ENCODE peak calls at places on chromosome 3, in five cellular contexts. S is CD8-positive, alpha-beta T cell; J is ACHN; E is amniotic stem cell; Q is dermis blood vessel endothelial cell. F is an unnamed sample.

GRCh38 chr3:132394334-132394733 is 23.0 kb upstream of the DNAJC13 start:
- DNase-seq in J (no peak), E (no peak), S (no peak), Q (peak), F (no peak)

GRCh38 chr3:133756716-133757694 is 10.8 kb downstream of the TF start:
- DNase-seq in Q (no peak), J (no peak), E (no peak), S (no peak), F (no peak)

GRCh38 chr3:182889948-182890629 is 90.2 kb downstream of the DCUN1D1 start:
- DNase-seq in E (no peak), S (no peak), Q (no peak), J (no peak), F (no peak)

GRCh38 chr3:185702564-185703225 is 116.6 kb downstream of the SENP2 start:
- DNase-seq in J (no peak), E (no peak), Q (peak), S (no peak), F (no peak)

GRCh38 chr3:42601898-42602581 is 1.6 kb downstream of the NKTR start:
- DNase-seq in S (no peak), J (no peak), E (no peak), Q (peak), F (no peak)

GRCh38 chr3:72135636-72136035 is 350.7 kb upstream of the PROK2 start:
- DNase-seq in Q (no peak), E (no peak), S (no peak), J (no peak), F (no peak)

GRCh38 chr3:85922374-85922773 is 963.6 kb downstream of the CADM2 start:
- DNase-seq in E (no peak), Q (no peak), J (no peak), S (no peak), F (no peak)

GRCh38 chr3:9703736-9704342 is at the start of gene CPNE9:
- DNase-seq in J (no peak), E (no peak), S (no peak), Q (peak), F (no peak)

GRCh38 chr3:170038434-170039110 is 777 bp downstream of the GPR160 start:
- DNase-seq in J (no peak), Q (peak), S (no peak), E (no peak), F (no peak)

GRCh38 chr3:188947983-188948657 is 223.7 kb upstream of the TPRG1 start:
- DNase-seq in E (no peak), J (peak), Q (peak), S (no peak), F (peak)